ENCODE peak calls at places on chromosomes 13 and 19, in four cellular contexts. One of them, this sample, is unnamed. For H3K4me1, the result is how much of the 10 kb centered on the place peaks cover.

GRCh38 chr13:49585220-49586157 is at the start of gene RCBTB1:
- DNase-seq in fibroblast of lung: peak
- DNase-seq in GM23248: peak
- DNase-seq in neuronal stem cell: peak
- DNase-seq in this sample: peak

GRCh38 chr19:57779220-57779845 is 9.9 kb downstream of the ZNF586 start:
- DNase-seq in fibroblast of lung: peak
- DNase-seq in GM23248: no peak
- DNase-seq in neuronal stem cell: no peak
- DNase-seq in this sample: no peak

GRCh38 chr19:11064831-11065303 is 24.4 kb upstream of the LDLR start:
- DNase-seq in fibroblast of lung: peak
- DNase-seq in GM23248: peak
- DNase-seq in neuronal stem cell: no peak
- DNase-seq in this sample: no peak

GRCh38 chr19:11159598-11160001 is 4.0 kb upstream of the SPC24 start:
- DNase-seq in fibroblast of lung: no peak
- DNase-seq in GM23248: peak
- DNase-seq in neuronal stem cell: no peak
- DNase-seq in this sample: no peak

GRCh38 chr13:25453966-25454365 is 82.2 kb downstream of the ATP8A2 start:
- DNase-seq in fibroblast of lung: no peak
- DNase-seq in GM23248: no peak
- DNase-seq in neuronal stem cell: no peak
- DNase-seq in this sample: no peak

GRCh38 chr13:67296511-67296910 is 66.4 kb upstream of the PCDH9 start:
- DNase-seq in fibroblast of lung: peak
- DNase-seq in GM23248: peak
- DNase-seq in neuronal stem cell: no peak
- DNase-seq in this sample: no peak

GRCh38 chr13:97125051-97125809 is 96.9 kb upstream of the MBNL2 start:
- DNase-seq in fibroblast of lung: peak
- DNase-seq in GM23248: peak
- DNase-seq in neuronal stem cell: no peak
- DNase-seq in this sample: no peak

GRCh38 chr13:23609414-23610186 is 39.4 kb downstream of the TNFRSF19 start:
- DNase-seq in fibroblast of lung: peak
- DNase-seq in GM23248: peak
- DNase-seq in neuronal stem cell: no peak
- DNase-seq in this sample: no peak

GRCh38 chr19:55640043-55640576 is 692 bp upstream of the ZNF580 start:
- DNase-seq in fibroblast of lung: peak
- DNase-seq in GM23248: peak
- DNase-seq in neuronal stem cell: no peak
- DNase-seq in this sample: no peak

GRCh38 chr19:1980068-1980467 is 35.4 kb downstream of the BTBD2 start:
- DNase-seq in fibroblast of lung: no peak
- DNase-seq in GM23248: no peak
- DNase-seq in neuronal stem cell: no peak
- DNase-seq in this sample: no peak

GRCh38 chr13:28181413-28181812 is 43.1 kb downstream of the PAN3 start:
- DNase-seq in fibroblast of lung: peak
- DNase-seq in GM23248: peak
- DNase-seq in neuronal stem cell: no peak
- DNase-seq in this sample: no peak

GRCh38 chr13:54232700-54233099 is 1204.1 kb downstream of the OLFM4 start:
- DNase-seq in fibroblast of lung: no peak
- DNase-seq in GM23248: no peak
- DNase-seq in neuronal stem cell: no peak
- DNase-seq in this sample: no peak

GRCh38 chr13:36848228-36848982 is 29.4 kb downstream of the RFXAP start:
- DNase-seq in fibroblast of lung: no peak
- DNase-seq in GM23248: peak
- DNase-seq in neuronal stem cell: no peak
- DNase-seq in this sample: no peak

GRCh38 chr13:32117696-32118095 is 86.1 kb downstream of the FRY start:
- DNase-seq in fibroblast of lung: no peak
- DNase-seq in GM23248: no peak
- DNase-seq in neuronal stem cell: no peak
- DNase-seq in this sample: no peak

GRCh38 chr19:18587561-18587960 is 1.0 kb upstream of the REX1BD start:
- DNase-seq in fibroblast of lung: no peak
- DNase-seq in GM23248: no peak
- DNase-seq in neuronal stem cell: no peak
- DNase-seq in this sample: peak
- H3K9ac ChIP-seq in fibroblast of lung: no peak
- H3K9ac ChIP-seq in GM23248: no peak
- H3K9ac ChIP-seq in neuronal stem cell: no peak
- H3K9ac ChIP-seq in this sample: peak

GRCh38 chr19:3034845-3035541 is 5.9 kb upstream of the TLE2 start:
- DNase-seq in fibroblast of lung: peak
- DNase-seq in GM23248: peak
- DNase-seq in neuronal stem cell: no peak
- DNase-seq in this sample: peak

GRCh38 chr19:3036119-3036794 is 7.2 kb upstream of the TLE2 start:
- DNase-seq in fibroblast of lung: peak
- DNase-seq in GM23248: peak
- DNase-seq in neuronal stem cell: peak
- DNase-seq in this sample: peak

GRCh38 chr19:3035542-3036118 is 6.5 kb upstream of the TLE2 start:
- DNase-seq in fibroblast of lung: peak
- DNase-seq in GM23248: peak
- DNase-seq in neuronal stem cell: peak
- DNase-seq in this sample: peak

GRCh38 chr19:3033595-3034193 is 4.6 kb upstream of the TLE2 start:
- DNase-seq in fibroblast of lung: no peak
- DNase-seq in GM23248: no peak
- DNase-seq in neuronal stem cell: no peak
- DNase-seq in this sample: no peak

GRCh38 chr19:3034194-3034844 is 5.2 kb upstream of the TLE2 start:
- DNase-seq in fibroblast of lung: peak
- DNase-seq in GM23248: no peak
- DNase-seq in neuronal stem cell: no peak
- DNase-seq in this sample: no peak
- H2AFZ ChIP-seq in fibroblast of lung: peak
- H2AFZ ChIP-seq in GM23248: peak
- H2AFZ ChIP-seq in neuronal stem cell: peak
- H2AFZ ChIP-seq in this sample: peak

GRCh38 chr13:113548778-113549621 is 35.6 kb upstream of the TFDP1 start:
- DNase-seq in fibroblast of lung: no peak
- DNase-seq in GM23248: no peak
- DNase-seq in neuronal stem cell: no peak
- DNase-seq in this sample: no peak

GRCh38 chr13:113548171-113548641 is 36.3 kb upstream of the TFDP1 start:
- DNase-seq in fibroblast of lung: peak
- DNase-seq in GM23248: no peak
- DNase-seq in neuronal stem cell: no peak
- DNase-seq in this sample: no peak

GRCh38 chr13:113552079-113552478 is 32.5 kb upstream of the TFDP1 start:
- DNase-seq in fibroblast of lung: no peak
- DNase-seq in GM23248: no peak
- DNase-seq in neuronal stem cell: no peak
- DNase-seq in this sample: no peak

GRCh38 chr13:113551081-113552000 is 33.2 kb upstream of the TFDP1 start:
- DNase-seq in fibroblast of lung: no peak
- DNase-seq in GM23248: no peak
- DNase-seq in neuronal stem cell: no peak
- DNase-seq in this sample: no peak

GRCh38 chr13:113550453-113550852 is 34.1 kb upstream of the TFDP1 start:
- DNase-seq in fibroblast of lung: no peak
- DNase-seq in GM23248: no peak
- DNase-seq in neuronal stem cell: no peak
- DNase-seq in this sample: no peak
- H3K4me1 ChIP-seq in fibroblast of lung: under half
- H3K4me1 ChIP-seq in GM23248: under half
- H3K4me1 ChIP-seq in neuronal stem cell: under half
- H3K4me1 ChIP-seq in this sample: under half

DNA sequence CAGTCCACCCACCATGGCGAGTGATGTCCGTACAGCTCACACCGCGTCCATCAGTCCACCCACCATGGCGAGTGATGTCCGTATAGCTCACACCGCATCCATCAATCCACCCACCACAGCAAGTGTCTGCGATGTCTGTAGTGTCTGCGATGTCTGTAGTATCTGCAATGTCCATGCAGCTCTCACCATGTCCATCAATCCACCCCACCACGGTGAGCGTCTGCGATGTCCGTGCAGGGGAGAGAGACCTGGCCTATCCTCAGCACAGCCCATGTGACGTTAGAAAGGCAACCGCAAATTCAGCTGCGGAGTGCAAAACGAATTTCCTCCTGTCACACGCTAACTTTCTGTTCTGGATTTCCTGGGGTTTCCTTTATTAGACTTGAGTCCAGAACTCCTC is 18.5 kb downstream of the RASA3 start:
- DNase-seq in fibroblast of lung: no peak
- DNase-seq in GM23248: no peak
- DNase-seq in neuronal stem cell: no peak
- DNase-seq in this sample: no peak
- H3K9ac ChIP-seq in fibroblast of lung: no peak
- H3K9ac ChIP-seq in GM23248: no peak
- H3K9ac ChIP-seq in neuronal stem cell: no peak
- H3K9ac ChIP-seq in this sample: no peak

DNA sequence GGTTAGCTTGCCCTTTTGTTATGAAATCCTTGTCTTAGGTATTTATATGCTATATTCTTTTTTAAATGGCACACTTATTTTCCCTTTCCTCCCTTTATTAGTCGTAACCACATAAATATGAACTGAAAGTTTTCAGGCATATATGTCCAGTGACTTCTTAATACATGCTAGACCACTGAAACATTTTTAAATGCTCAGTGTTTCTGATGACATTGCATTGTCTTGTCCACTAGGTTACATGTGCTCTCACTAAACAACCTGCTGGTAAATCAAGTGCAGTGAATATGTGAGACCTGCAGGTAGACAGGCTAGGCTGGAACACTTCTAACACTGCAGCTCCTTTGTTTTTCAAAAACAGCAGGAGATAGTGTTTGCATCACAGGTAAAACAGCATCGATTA is 332.6 kb upstream of the DACH1 start:
- DNase-seq in fibroblast of lung: no peak
- DNase-seq in GM23248: no peak
- DNase-seq in neuronal stem cell: no peak
- DNase-seq in this sample: no peak
- H2AFZ ChIP-seq in fibroblast of lung: no peak
- H2AFZ ChIP-seq in GM23248: no peak
- H2AFZ ChIP-seq in neuronal stem cell: no peak
- H2AFZ ChIP-seq in this sample: no peak

GRCh38 chr13:110381029-110381360 is 73.9 kb downstream of the COL4A2 start:
- DNase-seq in fibroblast of lung: no peak
- DNase-seq in GM23248: no peak
- DNase-seq in neuronal stem cell: no peak
- DNase-seq in this sample: no peak

GRCh38 chr13:110379905-110380341 is 72.8 kb downstream of the COL4A2 start:
- DNase-seq in fibroblast of lung: peak
- DNase-seq in GM23248: peak
- DNase-seq in neuronal stem cell: no peak
- DNase-seq in this sample: no peak

GRCh38 chr13:110379358-110379757 is 72.3 kb downstream of the COL4A2 start:
- DNase-seq in fibroblast of lung: no peak
- DNase-seq in GM23248: no peak
- DNase-seq in neuronal stem cell: no peak
- DNase-seq in this sample: no peak

GRCh38 chr13:110382229-110382628 is 75.1 kb downstream of the COL4A2 start:
- DNase-seq in fibroblast of lung: peak
- DNase-seq in GM23248: peak
- DNase-seq in neuronal stem cell: no peak
- DNase-seq in this sample: no peak

GRCh38 chr13:110380359-110381028 is 73.4 kb downstream of the COL4A2 start:
- DNase-seq in fibroblast of lung: peak
- DNase-seq in GM23248: peak
- DNase-seq in neuronal stem cell: no peak
- DNase-seq in this sample: no peak
- H3K4me1 ChIP-seq in fibroblast of lung: under half
- H3K4me1 ChIP-seq in GM23248: under half
- H3K4me1 ChIP-seq in neuronal stem cell: under half
- H3K4me1 ChIP-seq in this sample: under half

This sample was measured in DND-41.